ENCODE peak calls at places on chromosomes 7 and 10, in five cellular contexts. Q is IMR-90; E is EH; V is stimulated activated CD8-positive, alpha-beta memory T cell treated with anti-CD3 and anti-CD28 coated beads, Interleukin-4, amount 100 ng/mL, for 4 hours; D is right cardiac atrium. C is an unnamed sample.

GRCh38 chr7:151079199-151079910 is 1.3 kb downstream of the FASTK start:
- DNase-seq in Q (no peak), V (no peak), D (no peak), E (no peak), C (no peak)

GRCh38 chr10:7304110-7304509 is 106.7 kb downstream of the SFMBT2 start:
- DNase-seq in E (no peak), V (no peak), Q (no peak), D (no peak), C (no peak)

GRCh38 chr7:39623312-39624201 is at the start of gene RALA:
- DNase-seq in V (peak), E (peak), D (peak), Q (peak), C (peak)

GRCh38 chr10:95560288-95561199 is 627 bp downstream of the SORBS1 start:
- DNase-seq in D (peak), Q (peak), V (peak), E (peak), C (peak)

GRCh38 chr7:87210506-87210905 is 9.0 kb downstream of the TMEM243 start:
- DNase-seq in Q (no peak), V (no peak), E (no peak), D (no peak), C (no peak)

GRCh38 chr7:130891254-130892094 is 157.5 kb upstream of the KLF14 start:
- DNase-seq in Q (peak), V (no peak), E (peak), D (peak), C (peak)

GRCh38 chr7:27148031-27148775 is 629 bp upstream of the HOXA6 start:
- DNase-seq in Q (no peak), D (no peak), V (no peak), E (no peak), C (peak)

GRCh38 chr7:18693401-18693800 is 197.9 kb downstream of the HDAC9 start:
- DNase-seq in Q (peak), D (peak), V (no peak), E (peak), C (peak)

GRCh38 chr10:21329995-21330627 is 195.4 kb downstream of the SKIDA1 start:
- DNase-seq in D (peak), Q (peak), V (no peak), E (peak), C (peak)

GRCh38 chr7:134854816-134855215 is 75.4 kb downstream of the CALD1 start:
- DNase-seq in D (no peak), Q (peak), E (peak), V (no peak), C (peak)

GRCh38 chr7:108270385-108270784 is 140.2 kb upstream of the LAMB4 start:
- DNase-seq in E (no peak), D (no peak), Q (no peak), V (no peak), C (no peak)

GRCh38 chr10:118557946-118558345 is 37.5 kb downstream of the PRLHR start:
- DNase-seq in D (no peak), E (no peak), V (no peak), Q (no peak), C (no peak)

GRCh38 chr7:127874049-127874636 is 157.1 kb downstream of the LRRC4 start:
- DNase-seq in E (no peak), Q (no peak), D (no peak), V (no peak), C (no peak)

GRCh38 chr10:23051855-23052309 is 43.5 kb upstream of the MSRB2 start:
- DNase-seq in E (no peak), Q (no peak), V (no peak), D (no peak), C (no peak)